ENCODE peak calls at places on chromosomes 12 and 14, in ten cellular contexts. V is A549, O is uterus, U is HCT116, G is heart right ventricle, M is GM23338, W is IMR-90, A is mammary epithelial cell, T is upper lobe of left lung, H is GM23248. R is an unnamed sample.

GRCh38 chr12:111606651-111607232 is 7.6 kb upstream of the ATXN2 start:
- DNase-seq in T (no peak), A (no peak), H (no peak), V (no peak), M (no peak), G (no peak), U (no peak), O (no peak), W (no peak), R (no peak)

GRCh38 chr14:35365130-35366047 is 39.2 kb downstream of the NFKBIA start:
- DNase-seq in O (peak), V (peak), H (peak), T (peak), G (peak), A (peak), M (no peak), W (peak), U (peak), R (peak)

GRCh38 chr12:132483612-132484011 is 6.3 kb upstream of the FBRSL1 start:
- DNase-seq in G (no peak), M (no peak), W (no peak), U (no peak), V (no peak), O (no peak), H (no peak), T (no peak), A (no peak), R (no peak)

GRCh38 chr12:123941485-123942276 is 30.9 kb downstream of the CCDC92 start:
- DNase-seq in A (no peak), M (no peak), O (no peak), W (no peak), U (no peak), V (no peak), T (no peak), H (no peak), G (no peak), R (no peak)

GRCh38 chr14:33347816-33348215 is 409.1 kb downstream of the NPAS3 start:
- DNase-seq in H (peak), G (no peak), W (no peak), O (no peak), U (no peak), A (no peak), V (no peak), T (no peak), M (no peak), R (no peak)

GRCh38 chr12:2845280-2845679 is 10.4 kb upstream of the NRIP2 start:
- DNase-seq in T (no peak), M (peak), A (no peak), G (peak), V (no peak), H (peak), W (peak), O (peak), U (no peak), R (no peak)

GRCh38 chr14:78127233-78127632 is 42.9 kb upstream of the NRXN3 start:
- DNase-seq in V (no peak), M (peak), U (no peak), G (no peak), W (no peak), O (no peak), T (no peak), H (no peak), A (no peak), R (no peak)

GRCh38 chr12:75611041-75611440 is 99.6 kb upstream of the KRR1 start:
- DNase-seq in G (no peak), O (no peak), U (no peak), V (no peak), W (no peak), M (peak), H (no peak), A (no peak), T (no peak), R (no peak)

GRCh38 chr12:92537235-92537960 is 165.4 kb upstream of the PLEKHG7 start:
- DNase-seq in A (no peak), M (peak), U (no peak), W (no peak), O (no peak), G (no peak), H (no peak), T (no peak), V (no peak), R (no peak)

GRCh38 chr12:54173066-54173726 is 15.6 kb downstream of the SMUG1 start:
- DNase-seq in W (no peak), O (peak), U (no peak), M (peak), V (no peak), G (no peak), T (no peak), A (peak), H (peak), R (no peak)

GRCh38 chr12:613996-614726 is 49.1 kb downstream of the NINJ2 start:
- DNase-seq in H (peak), O (no peak), U (no peak), G (no peak), M (peak), T (peak), W (no peak), A (no peak), V (peak), R (no peak)

GRCh38 chr12:95216704-95217376 is 427 bp downstream of the FGD6 start:
- DNase-seq in G (no peak), V (peak), H (no peak), U (no peak), T (no peak), A (peak), M (no peak), O (no peak), W (no peak), R (peak)

DNA sequence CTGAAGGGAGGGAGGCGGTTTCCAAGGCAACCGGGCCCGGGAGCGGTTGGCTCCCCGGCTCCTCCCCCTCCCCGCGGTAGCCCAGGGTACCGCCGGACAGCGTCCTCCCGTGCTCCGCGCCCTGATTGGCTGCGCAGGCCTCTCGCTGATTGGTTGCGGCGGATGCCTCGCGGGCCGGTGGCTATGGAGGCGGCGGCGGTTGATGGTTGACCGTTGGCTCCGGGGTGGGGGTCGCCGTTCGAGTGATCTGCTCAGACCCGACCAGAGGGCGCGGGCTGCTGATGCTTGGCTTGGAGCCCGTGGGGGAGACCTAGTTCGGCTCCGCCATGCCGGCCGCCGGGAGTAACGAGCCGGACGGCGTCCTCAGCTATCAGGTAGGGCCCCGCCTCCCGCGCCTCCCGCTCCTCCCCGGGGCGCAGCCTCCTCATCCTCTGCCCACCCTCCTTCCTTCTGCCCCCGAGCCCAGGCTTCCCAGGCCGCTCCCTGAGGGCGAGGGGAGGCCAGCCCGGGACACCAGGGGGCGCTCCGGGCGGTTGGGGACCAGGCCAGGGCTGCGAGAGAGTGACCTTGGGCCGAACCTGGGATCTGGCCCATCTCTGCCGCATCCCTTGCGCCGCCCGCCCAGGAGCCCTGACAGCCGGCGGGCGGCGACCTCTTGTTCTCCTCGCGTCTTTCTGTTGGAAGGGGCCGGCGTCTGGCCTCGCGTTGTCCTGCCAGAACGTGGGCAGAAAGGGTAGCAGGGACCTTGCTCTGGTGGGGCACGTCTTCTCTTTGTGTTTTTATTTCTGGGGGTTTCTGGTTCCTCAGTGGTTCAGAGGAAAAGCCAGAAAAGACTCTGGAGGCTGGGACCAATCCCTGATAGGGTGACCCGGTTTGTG is at the start of gene SLC4A8:
- DNase-seq in M (peak), W (peak), G (peak), V (peak), A (peak), U (peak), O (peak), T (peak), H (peak), R (peak)
- H3K27ac ChIP-seq in M (peak), W (no peak), G (no peak), V (peak), A (no peak), U (no peak), O (no peak), T (no peak), H (peak), R (no peak)

GRCh38 chr14:61326149-61326548 is 4.8 kb downstream of the PRKCH start:
- DNase-seq in U (no peak), O (no peak), A (no peak), H (no peak), G (no peak), M (no peak), T (no peak), V (no peak), W (no peak), R (no peak)

GRCh38 chr14:61329478-61330051 is 8.2 kb downstream of the PRKCH start:
- DNase-seq in V (no peak), H (no peak), T (no peak), W (no peak), G (no peak), A (no peak), O (no peak), M (no peak), U (no peak), R (no peak)

GRCh38 chr14:61326847-61327246 is 5.5 kb downstream of the PRKCH start:
- DNase-seq in A (no peak), M (peak), U (no peak), V (no peak), T (peak), O (peak), G (peak), W (no peak), H (peak), R (peak)

GRCh38 chr14:61330511-61330910 is 9.1 kb downstream of the PRKCH start:
- DNase-seq in W (no peak), T (no peak), O (no peak), A (no peak), H (no peak), V (no peak), M (no peak), U (no peak), G (no peak), R (no peak)

DNA sequence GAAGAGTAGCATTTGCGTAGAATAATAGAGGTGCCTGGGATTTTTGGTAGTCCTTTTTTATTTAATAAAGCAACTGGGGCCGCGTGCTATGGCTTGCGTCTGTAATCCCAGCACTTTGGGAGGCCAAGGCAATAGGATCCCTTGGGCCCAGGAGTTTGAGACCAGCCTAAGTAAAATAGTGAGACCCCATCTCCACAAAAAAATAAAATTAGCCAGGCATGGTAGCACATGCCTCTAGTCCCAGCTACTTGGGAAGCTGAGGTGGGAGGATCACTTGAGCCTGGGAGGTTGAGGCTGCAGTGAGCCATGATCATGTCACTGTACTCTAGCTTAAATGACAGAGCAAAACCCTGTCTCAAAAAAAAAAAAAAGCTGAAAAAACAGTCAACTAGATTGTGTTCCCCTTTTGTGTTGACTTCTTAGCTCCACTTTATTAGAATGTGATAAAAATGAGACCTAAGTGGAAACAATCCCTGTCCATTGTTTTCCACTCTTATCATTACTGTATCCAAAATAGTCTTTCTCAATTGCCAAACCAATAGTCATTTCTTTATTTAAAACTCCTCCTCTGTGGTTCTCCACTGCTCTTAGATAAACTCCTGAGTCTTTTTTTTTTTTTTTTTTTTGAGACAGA is 7.4 kb downstream of the PRKCH start:
- DNase-seq in H (no peak), W (no peak), G (no peak), T (no peak), V (no peak), U (no peak), A (no peak), O (no peak), M (no peak), R (no peak)
- H3K27ac ChIP-seq in H (no peak), W (no peak), G (no peak), T (peak), V (no peak), U (no peak), A (no peak), O (peak), M (no peak), R (peak)

GRCh38 chr14:105482486-105483110 is 4.1 kb upstream of the CRIP1 start:
- DNase-seq in M (no peak), T (no peak), V (no peak), H (no peak), W (no peak), O (no peak), A (no peak), G (no peak), U (no peak), R (no peak)
- H3K27ac ChIP-seq in M (no peak), T (peak), V (peak), H (peak), W (no peak), O (peak), A (peak), G (peak), U (peak), R (peak)

DNA sequence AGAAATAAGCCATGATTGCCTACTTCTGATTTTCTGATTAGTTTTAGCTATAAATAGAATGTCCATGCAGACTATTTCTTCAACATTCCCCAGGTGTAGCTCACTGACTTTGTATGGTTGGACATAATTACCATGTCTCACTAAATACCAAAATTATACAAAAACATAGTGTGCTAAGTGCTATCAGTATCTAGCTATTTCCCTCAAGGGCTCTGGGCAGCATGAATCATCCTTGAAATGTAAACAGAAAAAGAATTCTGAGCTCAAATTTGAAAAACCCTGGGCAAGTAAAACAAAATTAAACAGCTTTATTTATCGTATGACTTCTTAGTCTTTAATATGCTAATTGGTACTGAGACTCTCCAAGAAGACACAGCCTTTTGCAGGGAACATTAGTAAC is 82.9 kb downstream of the SPATA7 start:
- DNase-seq in A (peak), T (no peak), H (peak), V (no peak), G (no peak), W (peak), U (no peak), O (no peak), M (no peak), R (no peak)
- H3K27ac ChIP-seq in A (no peak), T (peak), H (peak), V (no peak), G (no peak), W (peak), U (no peak), O (no peak), M (no peak), R (no peak)

GRCh38 chr14:38000340-38000739 is 207.4 kb upstream of the SSTR1 start:
- DNase-seq in G (no peak), U (no peak), T (no peak), V (no peak), H (no peak), M (no peak), W (no peak), O (no peak), A (no peak), R (no peak)

GRCh38 chr14:37992489-37992888 is 215.2 kb upstream of the SSTR1 start:
- DNase-seq in T (no peak), W (no peak), H (no peak), U (no peak), M (peak), A (no peak), V (no peak), O (no peak), G (no peak), R (no peak)

GRCh38 chr14:37991027-37991426 is 216.7 kb upstream of the SSTR1 start:
- DNase-seq in W (no peak), V (no peak), H (no peak), M (peak), U (no peak), A (no peak), T (no peak), O (no peak), G (no peak), R (no peak)

GRCh38 chr14:37994846-37995372 is 212.8 kb upstream of the SSTR1 start:
- DNase-seq in O (no peak), U (no peak), W (no peak), V (no peak), A (no peak), M (peak), G (no peak), H (no peak), T (no peak), R (no peak)
- H3K27ac ChIP-seq in O (no peak), U (no peak), W (no peak), V (no peak), A (no peak), M (peak), G (no peak), H (no peak), T (no peak), R (no peak)

GRCh38 chr14:90536092-90536491 is 139.3 kb downstream of the CALM1 start:
- DNase-seq in O (peak), H (peak), T (no peak), A (no peak), W (no peak), U (no peak), M (no peak), G (peak), V (no peak), R (no peak)
- H3K27ac ChIP-seq in O (no peak), H (no peak), T (no peak), A (no peak), W (no peak), U (no peak), M (no peak), G (peak), V (no peak), R (peak)

DNA sequence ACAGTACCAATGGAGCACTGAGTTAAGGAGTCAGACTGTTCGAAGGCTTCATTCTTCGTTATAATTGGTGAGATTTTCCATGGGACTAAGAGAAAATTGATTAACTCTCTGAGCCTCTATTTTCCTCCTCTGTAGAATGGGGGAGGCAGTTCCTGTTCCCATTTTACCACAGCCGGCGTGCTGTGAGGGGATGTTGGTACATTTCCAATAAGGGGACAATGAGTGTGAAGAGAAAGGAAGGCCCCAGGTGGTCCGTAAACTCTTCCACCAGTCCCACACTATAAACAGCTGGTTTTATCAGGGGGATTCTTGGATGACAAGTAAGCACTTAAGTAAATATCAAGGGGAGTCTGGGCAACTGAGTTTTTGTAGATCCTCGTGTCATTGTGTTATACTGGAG is 109.9 kb downstream of the DAD1 start:
- DNase-seq in M (no peak), W (no peak), A (no peak), H (no peak), U (no peak), O (no peak), G (no peak), T (no peak), V (no peak), R (no peak)
- H3K27ac ChIP-seq in M (no peak), W (no peak), A (no peak), H (no peak), U (no peak), O (peak), G (no peak), T (no peak), V (no peak), R (no peak)

DNA sequence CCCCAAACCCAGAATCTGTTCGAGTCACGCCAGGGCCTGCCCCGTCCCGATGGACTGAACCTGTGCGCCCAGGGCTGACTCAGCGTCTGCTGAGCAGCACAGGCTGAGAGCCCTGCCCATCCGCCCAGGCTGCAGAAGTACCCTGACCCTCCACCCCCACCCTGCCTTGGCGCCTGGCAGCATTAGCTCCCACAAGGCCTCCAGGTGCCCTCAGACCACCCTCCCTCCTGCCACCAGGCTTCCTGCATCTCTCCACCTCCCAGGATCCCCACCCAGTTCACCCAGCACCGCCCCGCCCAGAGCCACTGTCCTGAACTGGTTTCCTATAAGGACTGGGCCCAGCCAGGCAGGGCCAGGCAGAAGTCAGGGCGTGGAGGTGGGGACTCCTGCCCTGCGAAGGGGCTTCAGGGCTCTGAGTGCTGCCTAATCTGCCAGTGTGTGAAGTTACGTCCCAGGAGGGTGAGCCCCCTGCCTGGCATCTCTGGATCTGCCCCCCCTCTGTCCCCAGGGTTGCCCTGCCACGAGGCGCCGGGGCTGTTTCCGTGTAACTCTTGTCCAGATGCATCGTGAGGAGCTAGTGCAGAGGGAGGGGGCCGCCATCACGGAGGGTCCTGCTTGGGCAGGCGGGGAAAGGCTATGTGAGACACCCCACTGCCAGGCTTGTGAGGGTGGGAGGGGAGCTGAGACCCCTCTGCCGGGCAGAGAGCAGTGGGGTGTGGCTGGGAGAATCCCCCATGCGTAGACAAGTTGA is 9.1 kb downstream of the ADSS1 start:
- DNase-seq in A (no peak), W (no peak), O (no peak), M (no peak), G (no peak), U (no peak), T (no peak), H (no peak), V (peak), R (no peak)
- H3K27ac ChIP-seq in A (no peak), W (no peak), O (no peak), M (no peak), G (peak), U (peak), T (peak), H (no peak), V (peak), R (peak)